ENCODE peak calls at places on chromosomes 5 and 9, in seven cellular contexts. C is IMR-90; T is CD8-positive, alpha-beta T cell; I is CD4-positive, alpha-beta T cell; B is cardiac muscle cell; R is Calu3; Q is fibroblast of the aortic adventitia. E is an unnamed sample.

GRCh38 chr5:94234987-94235386 is 383.4 kb downstream of the KIAA0825 start:
- DNase-seq in R (no peak), Q (no peak), I (no peak), T (no peak), B (no peak), C (no peak), E (no peak)

GRCh38 chr9:95127249-95128176 is 190.0 kb downstream of the FANCC start:
- DNase-seq in I (peak), C (peak), Q (peak), R (peak), B (peak), T (peak), E (peak)

GRCh38 chr9:125591888-125592287 is 115.1 kb downstream of the MAPKAP1 start:
- DNase-seq in I (no peak), Q (no peak), T (no peak), C (no peak), R (no peak), B (no peak), E (no peak)

GRCh38 chr9:136765041-136765440 is 723 bp upstream of the LCN15 start:
- DNase-seq in C (no peak), T (no peak), R (no peak), B (no peak), Q (no peak), I (no peak), E (no peak)

GRCh38 chr5:106649031-106649430 is 1021.7 kb downstream of the EFNA5 start:
- DNase-seq in B (no peak), T (no peak), I (no peak), Q (no peak), C (no peak), R (no peak), E (no peak)

GRCh38 chr5:121981254-121981653 is 19.5 kb downstream of the SRFBP1 start:
- DNase-seq in B (no peak), C (no peak), I (no peak), T (no peak), R (no peak), Q (no peak), E (no peak)

GRCh38 chr5:87347272-87347671 is 65.5 kb downstream of the CCNH start:
- DNase-seq in B (no peak), Q (no peak), C (peak), T (no peak), R (no peak), I (no peak), E (no peak)

GRCh38 chr9:126222835-126223431 is 103.7 kb upstream of the MVB12B start:
- DNase-seq in I (no peak), T (no peak), C (no peak), Q (no peak), R (no peak), B (no peak), E (no peak)

GRCh38 chr5:163407034-163407652 is 30.3 kb upstream of the CCNG1 start:
- DNase-seq in R (peak), T (no peak), C (no peak), Q (peak), B (peak), I (no peak), E (no peak)

GRCh38 chr5:43997647-43998251 is 391.5 kb downstream of the FGF10 start:
- DNase-seq in Q (peak), R (no peak), I (no peak), B (no peak), T (no peak), C (peak), E (no peak)

DNA sequence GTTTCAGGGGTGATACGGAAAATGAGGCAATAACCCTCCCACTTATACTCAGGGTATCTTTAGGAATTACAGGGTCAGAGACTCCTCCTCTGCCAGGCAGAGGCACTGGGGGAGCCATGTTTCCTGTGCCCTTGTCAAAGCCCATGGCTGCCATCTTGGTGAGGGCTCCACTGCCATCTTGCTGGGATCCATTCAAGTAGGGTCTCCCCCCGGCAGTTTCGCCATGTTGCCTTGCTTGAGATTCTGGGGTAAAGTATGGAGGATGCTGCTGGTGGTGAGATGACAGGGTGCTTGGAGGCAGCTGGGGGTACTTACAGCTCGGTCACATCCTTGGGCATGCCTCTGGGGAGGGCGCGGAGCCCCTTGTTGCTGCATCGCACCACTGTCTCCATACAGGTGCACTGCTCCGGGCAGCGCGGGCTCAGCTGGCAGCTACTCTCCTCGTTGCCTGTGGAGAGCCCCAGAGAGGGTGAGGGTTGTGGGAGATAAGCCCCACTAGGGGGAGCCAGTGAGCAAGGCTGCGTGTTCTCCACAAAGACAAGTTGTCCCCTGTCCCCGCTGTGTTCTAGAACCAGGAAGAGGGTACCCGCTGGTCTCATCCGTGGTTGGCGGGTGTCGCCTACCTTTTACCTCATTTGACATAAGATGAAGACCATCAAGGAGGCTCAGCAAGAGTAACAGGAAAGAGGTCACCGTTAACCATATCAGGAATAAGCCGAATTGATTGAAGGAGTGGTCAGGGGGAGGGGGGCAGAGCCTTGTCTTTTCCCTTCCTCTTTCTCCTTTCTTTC is 169.0 kb upstream of the PANK3 start:
- DNase-seq in I (no peak), R (peak), T (no peak), B (peak), Q (no peak), C (no peak), E (no peak)
- TF ChIP-seq CTCF in I (no peak), R (peak), T (no peak), B (peak), Q (peak), C (no peak), E (peak)

DNA sequence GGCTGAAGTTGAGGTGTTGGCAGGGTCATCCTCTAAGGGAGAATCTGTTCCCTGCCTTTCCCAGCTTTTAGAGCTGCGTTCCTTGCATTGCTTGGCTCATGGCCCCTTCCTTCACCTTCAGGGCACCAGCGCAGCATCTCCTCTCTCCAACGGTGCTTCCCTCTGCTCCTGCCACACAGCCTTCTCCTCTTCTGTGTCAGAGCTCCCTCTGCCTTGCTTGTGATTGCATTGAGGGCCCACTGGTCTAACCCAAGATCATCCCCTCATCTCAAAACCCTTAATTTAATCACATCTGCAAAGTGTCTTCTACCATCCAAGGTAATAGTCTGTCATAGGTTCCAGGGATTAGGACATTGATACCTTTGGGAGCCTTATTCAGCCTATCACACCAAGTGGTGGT is 205.7 kb upstream of the TBCA start:
- DNase-seq in I (no peak), B (no peak), C (no peak), R (no peak), T (no peak), Q (no peak), E (no peak)
- TF ChIP-seq CTCF in I (no peak), B (no peak), C (no peak), R (no peak), T (no peak), Q (no peak), E (no peak)

DNA sequence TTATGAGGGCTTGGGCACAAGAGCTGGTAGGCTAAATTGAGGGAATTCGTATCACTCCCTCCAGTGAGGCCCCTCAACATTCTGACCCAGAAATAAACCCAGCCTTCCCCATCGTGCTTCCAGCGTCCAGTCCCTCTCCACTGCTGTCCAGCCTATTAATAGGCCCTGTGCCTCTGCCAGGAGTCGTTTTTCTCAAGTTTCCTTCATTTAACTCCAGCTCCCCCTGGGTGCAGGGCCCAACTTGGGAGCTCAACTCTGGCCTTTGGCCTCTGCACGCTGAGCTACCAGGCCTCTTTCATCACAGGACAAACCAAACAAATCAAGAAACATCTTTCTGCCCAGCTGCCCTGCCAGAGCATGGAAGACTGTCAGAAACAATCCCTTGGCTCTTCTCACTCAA is 10.0 kb downstream of the HBEGF start:
- DNase-seq in C (no peak), I (no peak), Q (no peak), R (no peak), B (peak), T (no peak), E (no peak)
- TF ChIP-seq CTCF in C (no peak), I (no peak), Q (no peak), R (no peak), B (no peak), T (no peak), E (no peak)

DNA sequence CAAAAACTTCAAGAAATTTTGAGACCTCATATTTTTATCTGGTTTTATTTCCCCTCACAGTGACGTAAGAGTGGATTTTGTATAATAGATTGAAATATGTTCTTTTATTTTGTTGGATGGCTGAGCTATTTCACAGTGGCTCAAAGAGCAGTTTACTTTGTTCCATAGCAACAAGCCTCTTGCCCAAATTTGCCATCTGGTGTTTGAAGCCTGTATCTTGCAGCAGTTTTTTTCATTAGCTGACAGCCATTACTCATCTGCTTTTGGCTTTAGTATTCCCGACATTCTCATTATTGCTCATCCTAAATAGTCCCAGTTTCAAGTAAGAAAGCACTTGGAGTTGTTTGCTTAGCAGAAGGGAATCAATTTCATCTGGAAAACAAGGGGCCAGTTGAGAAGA is 36.3 kb downstream of the GDA start:
- DNase-seq in Q (no peak), I (no peak), T (no peak), B (no peak), C (no peak), R (no peak), E (no peak)
- TF ChIP-seq CTCF in Q (no peak), I (no peak), T (no peak), B (no peak), C (no peak), R (no peak), E (no peak)

GRCh38 chr5:136080113-136080482 is 51.3 kb downstream of the TGFBI start:
- DNase-seq in C (no peak), R (no peak), T (no peak), B (peak), Q (no peak), I (no peak), E (no peak)

GRCh38 chr5:136077046-136077445 is 48.3 kb downstream of the TGFBI start:
- DNase-seq in R (no peak), T (no peak), B (no peak), I (no peak), Q (no peak), C (no peak), E (no peak)

GRCh38 chr5:136081192-136081591 is 51.5 kb upstream of the SMAD5 start:
- DNase-seq in B (no peak), R (no peak), I (no peak), C (no peak), Q (no peak), T (no peak), E (no peak)

GRCh38 chr5:136080483-136081180 is 51.8 kb downstream of the TGFBI start:
- DNase-seq in Q (peak), R (peak), T (peak), I (peak), C (peak), B (peak), E (peak)

DNA sequence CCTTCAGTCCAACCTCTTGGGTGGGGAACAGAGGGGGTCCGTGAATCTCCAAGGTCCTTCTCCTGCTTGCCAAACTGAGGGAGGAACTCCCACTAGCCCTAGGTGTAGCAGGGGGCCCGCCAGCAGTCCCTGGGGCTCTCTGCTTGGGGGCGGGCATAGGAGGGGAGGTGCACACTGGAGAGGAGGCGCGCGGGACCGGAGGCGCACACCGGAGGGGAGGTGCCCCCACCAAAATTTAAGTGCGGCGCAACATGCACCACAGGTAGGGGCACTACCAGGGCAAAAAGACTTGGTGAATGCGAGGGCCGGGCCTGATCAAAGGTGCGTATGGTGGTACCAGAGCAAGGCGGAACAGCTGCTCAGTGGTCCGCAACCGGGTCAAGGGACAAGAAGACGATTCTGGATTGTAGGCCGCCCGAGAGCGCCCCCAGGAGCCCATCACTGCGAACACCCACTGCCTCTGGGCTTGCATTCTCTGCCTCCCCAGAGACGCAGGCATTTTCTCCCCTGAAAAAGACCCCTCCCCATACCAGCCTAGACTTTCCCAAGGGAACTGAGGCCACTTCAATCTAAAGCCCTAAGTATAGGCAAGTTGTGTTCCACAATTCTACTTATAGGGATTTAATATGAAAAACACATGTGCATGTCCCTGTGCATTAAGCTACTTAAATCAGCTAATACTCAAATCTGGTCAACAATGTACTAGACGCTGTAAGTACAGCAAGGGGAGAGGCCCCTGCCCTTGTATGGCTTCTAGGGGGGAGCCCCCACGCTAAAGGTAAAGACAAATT is 50.6 kb downstream of the TGFBI start:
- DNase-seq in T (no peak), B (peak), R (no peak), I (no peak), Q (no peak), C (no peak), E (no peak)
- TF ChIP-seq CTCF in T (no peak), B (peak), R (no peak), I (no peak), Q (no peak), C (peak), E (no peak)

DNA sequence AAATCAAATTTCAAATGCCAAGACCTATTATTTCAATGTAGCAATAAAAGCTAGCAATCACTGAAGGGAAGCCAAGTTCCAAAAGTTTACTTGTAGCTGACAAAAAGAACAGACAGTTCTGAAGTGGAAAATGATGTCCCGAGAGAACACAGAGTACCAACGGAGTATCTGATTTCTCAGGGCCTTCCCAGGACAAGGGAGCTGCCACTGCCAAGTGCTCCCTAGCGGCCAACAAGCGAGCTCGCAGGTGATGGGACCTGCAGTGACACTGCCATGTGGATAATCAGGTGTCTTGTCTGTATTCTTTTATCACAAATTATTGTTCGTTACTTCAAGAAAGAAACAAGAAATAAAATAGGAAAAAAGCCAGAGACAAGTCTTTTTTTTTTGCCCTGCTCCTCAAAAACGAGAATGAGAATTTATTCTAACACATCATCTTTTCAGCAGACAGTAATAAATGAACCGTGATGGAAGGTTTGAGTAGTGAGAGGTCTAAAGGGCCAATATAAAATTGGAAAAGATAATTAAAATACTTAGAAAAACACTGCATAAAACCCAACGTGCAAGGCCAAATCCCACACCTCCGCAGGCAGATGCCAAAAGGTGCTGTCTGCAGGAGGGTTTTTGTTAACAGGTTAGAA is 159.4 kb downstream of the MYO10 start:
- DNase-seq in Q (no peak), B (peak), T (no peak), I (no peak), R (no peak), C (no peak), E (no peak)
- TF ChIP-seq CTCF in Q (peak), B (no peak), T (no peak), I (peak), R (no peak), C (no peak), E (no peak)

GRCh38 chr5:141149812-141150211 is at the start of gene PCDHB6:
- DNase-seq in T (no peak), C (peak), I (no peak), Q (peak), B (no peak), R (no peak), E (no peak)
- TF ChIP-seq CTCF in T (no peak), C (no peak), I (no peak), Q (no peak), B (peak), R (no peak), E (no peak)

GRCh38 chr9:78782858-78783257 is 485.9 kb downstream of the PSAT1 start:
- DNase-seq in T (no peak), C (peak), B (no peak), Q (no peak), I (no peak), R (no peak), E (no peak)
- TF ChIP-seq CTCF in T (no peak), C (no peak), B (no peak), Q (no peak), I (no peak), R (no peak), E (no peak)

DNA sequence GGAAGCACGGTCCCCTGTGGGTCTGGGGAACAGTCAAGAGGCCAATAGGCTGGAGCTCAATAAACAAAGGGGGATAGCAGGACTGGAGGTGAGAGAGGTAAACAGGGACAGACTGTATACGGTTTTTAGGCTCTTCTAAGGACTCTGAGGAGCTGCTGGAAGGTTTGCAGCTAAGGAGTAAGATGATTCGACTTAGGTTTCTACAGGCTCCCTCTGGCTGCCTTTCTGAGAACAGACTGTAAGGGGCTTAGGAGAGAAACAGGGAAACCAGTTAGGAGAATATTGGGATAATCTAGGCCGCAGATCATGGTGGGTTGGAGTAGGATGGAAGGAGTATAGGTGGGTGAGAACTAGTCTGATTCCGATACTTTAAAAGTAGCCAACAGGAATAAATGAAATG is 10.4 kb downstream of the CDK5RAP2 start:
- DNase-seq in C (peak), I (no peak), T (no peak), Q (no peak), R (no peak), B (no peak), E (no peak)
- TF ChIP-seq CTCF in C (no peak), I (no peak), T (no peak), Q (no peak), R (no peak), B (no peak), E (no peak)

GRCh38 chr5:39691993-39692392 is 267.2 kb upstream of the DAB2 start:
- DNase-seq in C (no peak), Q (no peak), R (peak), B (no peak), T (no peak), I (no peak), E (no peak)
- TF ChIP-seq CTCF in C (no peak), Q (no peak), R (peak), B (peak), T (no peak), I (no peak), E (no peak)